ENCODE peak calls at places on chromosomes 5 and 9, in eight cellular contexts. F is heart right ventricle; Q is GM23338; E is A673; U is fibroblast of lung; Z is SK-N-SH; V is psoas muscle; O is CD4-positive, alpha-beta T cell. H is an unnamed sample.

GRCh38 chr9:20242767-20243166 is 379.5 kb downstream of the MLLT3 start:
- DNase-seq in O (peak), E (no peak), Z (no peak), F (no peak), V (no peak), U (no peak), Q (peak), H (no peak)

GRCh38 chr5:139734517-139734916 is 61.1 kb upstream of the PSD2 start:
- DNase-seq in Q (no peak), U (no peak), Z (no peak), V (no peak), E (no peak), O (no peak), F (no peak), H (no peak)

GRCh38 chr9:82894961-82895902 is 167.7 kb downstream of the RASEF start:
- DNase-seq in F (no peak), E (no peak), O (no peak), V (no peak), Z (peak), U (no peak), Q (no peak), H (no peak)

GRCh38 chr5:12691330-12691729 is 787.1 kb upstream of the CTNND2 start:
- DNase-seq in F (no peak), U (no peak), Q (no peak), O (no peak), Z (no peak), E (no peak), V (no peak), H (no peak)

GRCh38 chr5:153818626-153819025 is 220.1 kb downstream of the FAM114A2 start:
- DNase-seq in O (no peak), Q (no peak), U (no peak), E (no peak), V (no peak), Z (no peak), F (no peak), H (no peak)

GRCh38 chr9:117080996-117081395 is 333.9 kb downstream of the ASTN2 start:
- DNase-seq in E (no peak), Q (peak), Z (peak), V (no peak), F (no peak), U (no peak), O (no peak), H (no peak)

GRCh38 chr9:133708770-133709611 is 29.2 kb downstream of the SARDH start:
- DNase-seq in E (no peak), O (peak), Z (no peak), F (no peak), V (no peak), Q (no peak), U (no peak), H (peak)

GRCh38 chr9:14389622-14390021 is 75.7 kb upstream of the NFIB start:
- DNase-seq in Q (no peak), U (no peak), F (no peak), O (no peak), E (no peak), Z (no peak), V (no peak), H (no peak)

GRCh38 chr9:137502008-137502913 is 43.1 kb upstream of the NSMF start:
- DNase-seq in U (no peak), Q (no peak), E (peak), V (no peak), F (no peak), Z (peak), O (no peak), H (no peak)

GRCh38 chr5:97476852-97477534 is 293.9 kb upstream of the RIOK2 start:
- DNase-seq in Z (no peak), E (no peak), O (no peak), U (no peak), Q (no peak), V (no peak), F (no peak), H (no peak)

GRCh38 chr9:136686534-136686793 is 793 bp downstream of the AGPAT2 start:
- DNase-seq in U (no peak), Z (no peak), O (no peak), Q (no peak), V (no peak), E (no peak), F (no peak), H (no peak)

GRCh38 chr9:132548971-132549649 is 33.3 kb upstream of the BARHL1 start:
- DNase-seq in Q (no peak), O (no peak), Z (no peak), F (no peak), U (no peak), E (peak), V (no peak), H (no peak)

GRCh38 chr9:33272061-33272460 is 7.2 kb downstream of the CHMP5 start:
- DNase-seq in F (no peak), Z (no peak), V (no peak), O (no peak), Q (no peak), E (no peak), U (no peak), H (no peak)

GRCh38 chr5:43121565-43122484 is 1.1 kb downstream of the ZNF131 start:
- DNase-seq in F (no peak), Q (peak), O (no peak), V (no peak), E (peak), Z (peak), U (peak), H (peak)

GRCh38 chr9:84206801-84207200 is 133.8 kb downstream of the SLC28A3 start:
- DNase-seq in U (no peak), Z (no peak), O (no peak), V (no peak), F (no peak), Q (no peak), E (no peak), H (no peak)

GRCh38 chr5:67095346-67095871 is 101.2 kb downstream of the CD180 start:
- DNase-seq in E (no peak), F (peak), O (no peak), Z (no peak), Q (peak), U (peak), V (peak), H (peak)

GRCh38 chr9:37596504-37596903 is 4.1 kb upstream of the TOMM5 start:
- DNase-seq in E (no peak), Z (no peak), F (no peak), O (no peak), V (no peak), U (no peak), Q (no peak), H (no peak)

GRCh38 chr5:171123417-171123816 is 185.6 kb upstream of the TLX3 start:
- DNase-seq in O (no peak), E (no peak), V (no peak), F (no peak), U (no peak), Q (no peak), Z (no peak), H (no peak)

GRCh38 chr9:129405089-129405830 is 215.6 kb downstream of the C9orf50 start:
- DNase-seq in E (no peak), Z (no peak), Q (no peak), O (no peak), F (no peak), U (no peak), V (peak), H (no peak)

GRCh38 chr5:145980257-145980656 is 43.9 kb downstream of the SH3RF2 start:
- DNase-seq in U (no peak), F (no peak), Z (no peak), O (no peak), V (no peak), E (no peak), Q (no peak), H (no peak)

GRCh38 chr5:137635521-137635921 is 100.4 kb downstream of the KLHL3 start:
- DNase-seq in Q (no peak), F (no peak), E (no peak), O (no peak), Z (no peak), V (no peak), U (no peak), H (no peak)

GRCh38 chr5:121273818-121274433 is 577.8 kb upstream of the FTMT start:
- DNase-seq in E (peak), Q (no peak), F (no peak), U (peak), V (no peak), O (no peak), Z (no peak), H (no peak)

GRCh38 chr9:77011973-77012817 is 7.3 kb upstream of the FOXB2 start:
- DNase-seq in U (peak), V (peak), O (peak), Q (peak), F (peak), Z (peak), E (peak), H (peak)

GRCh38 chr5:170265527-170265926 is 32.0 kb downstream of the LCP2 start:
- DNase-seq in F (peak), O (no peak), E (peak), U (peak), V (peak), Z (no peak), Q (peak), H (peak)

GRCh38 chr9:95462419-95463121 is 54.2 kb downstream of the PTCH1 start:
- DNase-seq in Q (peak), E (peak), U (peak), O (peak), V (peak), F (peak), Z (peak), H (peak)

GRCh38 chr9:33161011-33161588 is 6.0 kb downstream of the B4GALT1 start:
- DNase-seq in F (peak), Z (peak), E (peak), V (peak), Q (no peak), O (peak), U (peak), H (no peak)

GRCh38 chr5:119578937-119579336 is 50.4 kb upstream of the FAM170A start:
- DNase-seq in O (no peak), Q (peak), Z (no peak), U (peak), F (no peak), E (peak), V (no peak), H (no peak)

GRCh38 chr9:68949271-68950000 is 64.5 kb downstream of the PRKACG start:
- DNase-seq in V (peak), E (peak), F (peak), O (peak), Z (peak), Q (no peak), U (peak), H (no peak)

GRCh38 chr5:59198832-59199231 is 616.0 kb downstream of the RAB3C start:
- DNase-seq in U (no peak), O (no peak), F (no peak), Q (no peak), E (no peak), V (no peak), Z (no peak), H (no peak)

GRCh38 chr5:139676951-139677367 is 28.8 kb downstream of the CXXC5 start:
- DNase-seq in O (no peak), E (no peak), V (no peak), F (no peak), Q (no peak), Z (peak), U (no peak), H (peak)

GRCh38 chr9:16653491-16654407 is 216.7 kb downstream of the BNC2 start:
- DNase-seq in F (peak), E (no peak), V (peak), Q (peak), U (peak), O (no peak), Z (peak), H (no peak)

GRCh38 chr9:6414291-6414690 is 1.3 kb downstream of the UHRF2 start:
- DNase-seq in Q (no peak), E (peak), O (peak), V (no peak), U (peak), F (no peak), Z (no peak), H (no peak)

GRCh38 chr5:147464211-147464610 is 45.7 kb downstream of the DPYSL3 start:
- DNase-seq in F (no peak), O (no peak), U (peak), Z (no peak), E (peak), V (no peak), Q (peak), H (no peak)

GRCh38 chr5:73792687-73793320 is 166.8 kb downstream of the ARHGEF28 start:
- DNase-seq in Q (peak), O (peak), Z (peak), E (peak), F (peak), V (peak), U (peak), H (peak)

GRCh38 chr5:74019923-74020322 is 393.9 kb downstream of the ARHGEF28 start:
- DNase-seq in V (no peak), Z (no peak), F (no peak), U (no peak), E (no peak), O (no peak), Q (no peak), H (no peak)

GRCh38 chr9:86126998-86127972 is 27.9 kb upstream of the GOLM1 start:
- DNase-seq in Q (peak), Z (peak), O (no peak), F (peak), E (peak), V (peak), U (peak), H (no peak)

DNA sequence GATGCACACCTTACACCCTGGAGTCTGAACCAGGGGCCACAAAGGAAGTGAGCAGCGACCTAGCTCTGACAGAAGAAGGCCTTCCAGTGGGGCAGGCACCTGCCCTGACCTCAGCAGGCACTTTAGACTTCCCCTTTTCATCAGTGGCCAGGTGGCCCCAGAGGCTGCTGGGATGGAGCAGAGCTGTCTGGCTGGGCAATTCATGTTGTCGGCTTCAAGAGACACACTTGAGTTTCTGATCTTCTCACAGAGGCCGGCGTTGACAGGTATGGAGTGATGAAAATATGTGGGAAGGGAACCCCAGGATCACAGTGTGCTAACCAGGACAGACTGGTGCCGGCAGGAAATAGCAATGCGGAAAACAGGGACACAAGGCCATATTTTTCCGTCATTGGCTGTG is 375.5 kb downstream of the CTNND2 start:
- DNase-seq in Z (no peak), O (no peak), V (no peak), U (no peak), F (peak), Q (no peak), E (no peak), H (no peak)
- H3K27ac ChIP-seq in Z (no peak), O (no peak), V (no peak), U (no peak), F (no peak), Q (no peak), E (no peak), H (peak)

GRCh38 chr5:180596115-180596667 is 4.9 kb upstream of the SCGB3A1 start:
- DNase-seq in Q (no peak), U (no peak), E (no peak), Z (peak), O (no peak), V (no peak), F (no peak), H (peak)
- H3K27ac ChIP-seq in Q (no peak), U (no peak), E (no peak), Z (no peak), O (no peak), V (no peak), F (no peak), H (no peak)

GRCh38 chr5:50749873-50750272 is 83.4 kb downstream of the PARP8 start:
- DNase-seq in U (no peak), Q (no peak), Z (no peak), O (no peak), E (no peak), V (no peak), F (no peak), H (no peak)
- H3K27ac ChIP-seq in U (no peak), Q (no peak), Z (no peak), O (no peak), E (no peak), V (no peak), F (peak), H (no peak)

GRCh38 chr9:88953401-88954029 is 37.8 kb upstream of the S1PR3 start:
- DNase-seq in V (no peak), F (no peak), U (peak), Z (no peak), Q (no peak), E (peak), O (no peak), H (no peak)
- H3K27ac ChIP-seq in V (peak), F (peak), U (peak), Z (peak), Q (no peak), E (peak), O (no peak), H (peak)